ENCODE peak calls at places on chromosomes 7 and 10, in four cellular contexts. O is H9, K is H1, E is neuronal stem cell. T is an unnamed sample.

GRCh38 chr7:112630565-112630964 is 149.8 kb downstream of the LSMEM1 start:
- DNase-seq in O (no peak), K (no peak), E (no peak), T (peak; percentile 51)

GRCh38 chr7:36723951-36724664 is at the start of gene AOAH:
- DNase-seq in O (no peak), K (no peak), E (no peak), T (no peak)

GRCh38 chr10:65670087-65670486 is 1255.7 kb upstream of the LRRTM3 start:
- DNase-seq in O (no peak), K (no peak), E (no peak), T (peak; percentile 44)

GRCh38 chr10:51214207-51214896 is 140.1 kb downstream of the PRKG1 start:
- DNase-seq in O (no peak), K (no peak), E (no peak), T (no peak)

GRCh38 chr7:84149573-84149972 is 45.0 kb downstream of the SEMA3A start:
- DNase-seq in O (no peak), K (no peak), E (no peak), T (no peak)

GRCh38 chr7:129434846-129435318 is 650 bp downstream of the STRIP2 start:
- DNase-seq in O (peak; percentile 39), K (no peak), E (no peak), T (peak; percentile 32)

GRCh38 chr7:5532520-5533335 is 109.1 kb upstream of the TNRC18 start:
- DNase-seq in O (peak; percentile 72), K (no peak), E (no peak), T (no peak)

GRCh38 chr7:92621641-92622429 is 31.6 kb upstream of the FAM133B start:
- DNase-seq in O (no peak), K (no peak), E (no peak), T (peak; percentile 24)

GRCh38 chr10:119973261-119973660 is 80.7 kb downstream of the SEC23IP start:
- DNase-seq in O (no peak), K (no peak), E (no peak), T (no peak)

GRCh38 chr7:157526604-157527003 is 189.8 kb downstream of the DNAJB6 start:
- DNase-seq in O (peak; percentile 34), K (no peak), E (no peak), T (no peak)

GRCh38 chr7:50266893-50267386 is 37.6 kb upstream of the IKZF1 start:
- DNase-seq in O (no peak), K (no peak), E (no peak), T (no peak)

GRCh38 chr10:60323171-60323570 is 66.5 kb downstream of the ANK3 start:
- DNase-seq in O (no peak), K (no peak), E (no peak), T (peak; percentile 56)

GRCh38 chr10:7045891-7046599 is 364.8 kb downstream of the SFMBT2 start:
- DNase-seq in O (no peak), K (no peak), E (no peak), T (no peak)

GRCh38 chr10:70990661-70991060 is 102.3 kb upstream of the PCBD1 start:
- DNase-seq in O (no peak), K (no peak), E (no peak), T (no peak)

GRCh38 chr7:16301251-16301650 is 120.1 kb downstream of the CRPPA start:
- DNase-seq in O (no peak), K (no peak), E (no peak), T (no peak)

GRCh38 chr10:109922976-109923921 is at the start of gene XPNPEP1:
- DNase-seq in O (peak; percentile 81), K (no peak), E (peak; percentile 72), T (peak; percentile 87)

GRCh38 chr7:158774916-158775315 is 54.4 kb downstream of the ESYT2 start:
- DNase-seq in O (no peak), K (no peak), E (no peak), T (no peak)

GRCh38 chr7:95303501-95303900 is 20.8 kb downstream of the PON1 start:
- DNase-seq in O (no peak), K (no peak), E (no peak), T (no peak)

GRCh38 chr10:71087622-71088021 is 124.7 kb upstream of the UNC5B start:
- DNase-seq in O (peak; percentile 18), K (no peak), E (no peak), T (no peak)

GRCh38 chr10:114551310-114551972 is 106.6 kb downstream of the ABLIM1 start:
- DNase-seq in O (no peak), K (no peak), E (no peak), T (peak; percentile 7)

GRCh38 chr10:14486777-14487510 is 156.2 kb upstream of the FRMD4A start:
- DNase-seq in O (no peak), K (no peak), E (no peak), T (no peak)

GRCh38 chr10:75971402-75972211 is 540.2 kb downstream of the LRMDA start:
- DNase-seq in O (no peak), K (no peak), E (no peak), T (peak; percentile 86)

GRCh38 chr7:45591101-45591906 is 17.1 kb downstream of the ADCY1 start:
- DNase-seq in O (peak; percentile 23), K (no peak), E (no peak), T (no peak)

GRCh38 chr7:29270979-29271658 is 76.5 kb downstream of the CHN2 start:
- DNase-seq in O (no peak), K (no peak), E (no peak), T (peak; percentile 40)

GRCh38 chr10:100725041-100725440 is 20.3 kb upstream of the PAX2 start:
- DNase-seq in O (no peak), K (no peak), E (no peak), T (no peak)

GRCh38 chr7:1640376-1641172 is 29.5 kb upstream of the ELFN1 start:
- DNase-seq in O (no peak), K (no peak), E (no peak), T (no peak)

GRCh38 chr7:139242741-139243281 is 11.8 kb downstream of the UBN2 start:
- DNase-seq in O (no peak), K (no peak), E (no peak), T (peak; percentile 60)

GRCh38 chr7:30171753-30172447 is 37.1 kb downstream of the MTURN start:
- DNase-seq in O (no peak), K (no peak), E (no peak), T (peak; percentile 19)

GRCh38 chr10:105658696-105659095 is 1017.6 kb downstream of the SORCS3 start:
- DNase-seq in O (no peak), K (no peak), E (no peak), T (no peak)

GRCh38 chr10:30980951-30981616 is 50.6 kb downstream of the ZNF438 start:
- DNase-seq in O (no peak), K (no peak), E (no peak), T (peak; percentile 30)

GRCh38 chr10:110413903-110414562 is 83.7 kb upstream of the DUSP5 start:
- DNase-seq in O (no peak), K (no peak), E (no peak), T (no peak)

GRCh38 chr7:128859232-128860157 is 3.2 kb upstream of the ATP6V1F start:
- DNase-seq in O (no peak), K (no peak), E (no peak), T (no peak)

GRCh38 chr10:45578384-45578946 is 94.1 kb downstream of the ZFAND4 start:
- DNase-seq in O (no peak), K (no peak), E (no peak), T (no peak)
- H2BK5ac ChIP-seq in O (no peak overlapping the region), K (no peak overlapping the region), E (no peak overlapping the region), T (no peak overlapping the region)

GRCh38 chr10:32953277-32953927 is 4.6 kb downstream of the ITGB1 start:
- DNase-seq in O (no peak), K (no peak), E (no peak), T (no peak)

GRCh38 chr10:32954080-32954479 is 4.0 kb downstream of the ITGB1 start:
- DNase-seq in O (no peak), K (no peak), E (no peak), T (no peak)

GRCh38 chr10:32955299-32955772 is 2.7 kb downstream of the ITGB1 start:
- DNase-seq in O (no peak), K (no peak), E (no peak), T (no peak)

GRCh38 chr10:32955790-32956189 is 2.2 kb downstream of the ITGB1 start:
- DNase-seq in O (no peak), K (no peak), E (no peak), T (no peak)

DNA sequence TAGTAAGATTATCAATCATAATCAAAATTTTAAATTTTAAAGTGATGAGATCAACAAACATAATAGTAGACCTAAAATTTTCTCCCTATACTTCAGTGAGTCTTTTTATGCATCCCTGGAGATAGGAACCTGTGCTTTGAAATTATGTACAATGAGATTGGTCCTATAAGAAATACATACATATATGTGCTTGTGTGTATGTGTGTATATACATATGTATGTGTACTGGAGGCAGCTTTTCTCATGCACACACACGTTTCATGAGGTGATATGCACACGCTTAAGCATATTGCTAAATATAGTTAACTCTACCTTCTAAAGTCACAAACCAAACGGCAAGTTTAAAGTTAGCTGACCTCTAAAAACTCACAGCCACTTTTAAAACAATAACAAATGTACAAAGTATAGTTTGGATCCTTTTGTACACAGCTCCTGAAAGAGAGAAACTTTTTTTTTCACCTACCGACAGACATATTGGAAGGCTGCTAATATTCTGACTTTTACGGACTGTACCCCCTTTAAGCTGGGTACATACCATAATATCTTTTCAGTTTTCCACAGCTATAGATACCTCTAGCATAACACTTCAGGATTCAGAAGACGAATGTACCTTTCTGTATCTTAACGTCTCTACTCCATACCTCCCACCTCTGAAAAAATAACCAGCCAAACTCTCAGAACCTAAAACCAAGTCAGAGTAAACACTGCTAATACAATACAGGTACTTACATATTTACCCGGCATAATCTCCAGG is 3.3 kb downstream of the ITGB1 start:
- DNase-seq in O (no peak), K (no peak), E (no peak), T (no peak)
- H3K27ac ChIP-seq in O (no peak overlapping the region), K (peak overlapping the region; percentile 4), E (no peak overlapping the region), T (peak overlapping the region; percentile 87)

GRCh38 chr7:71687831-71688599 is 556.1 kb downstream of the GALNT17 start:
- DNase-seq in O (no peak), K (no peak), E (no peak), T (no peak)

GRCh38 chr7:71682181-71682580 is 550.2 kb downstream of the GALNT17 start:
- DNase-seq in O (no peak), K (no peak), E (no peak), T (no peak)

GRCh38 chr7:71683382-71683781 is 551.4 kb downstream of the GALNT17 start:
- DNase-seq in O (no peak), K (no peak), E (no peak), T (no peak)

GRCh38 chr7:71679480-71679879 is 547.5 kb downstream of the GALNT17 start:
- DNase-seq in O (no peak), K (no peak), E (no peak), T (no peak)

GRCh38 chr7:71682841-71683341 is 550.9 kb downstream of the GALNT17 start:
- DNase-seq in O (peak; percentile 69), K (peak; percentile 13), E (peak; percentile 48), T (no peak)
- H2BK5ac ChIP-seq in O (no peak overlapping the region), K (peak overlapping the region; percentile 30), E (no peak overlapping the region), T (no peak overlapping the region)

GRCh38 chr7:142637240-142637639 is 112.0 kb upstream of the PRSS1 start:
- DNase-seq in O (no peak), K (no peak), E (no peak), T (no peak)
- H3K27ac ChIP-seq in O (no peak overlapping the region), K (no peak overlapping the region), E (no peak overlapping the region), T (no peak overlapping the region)

DNA sequence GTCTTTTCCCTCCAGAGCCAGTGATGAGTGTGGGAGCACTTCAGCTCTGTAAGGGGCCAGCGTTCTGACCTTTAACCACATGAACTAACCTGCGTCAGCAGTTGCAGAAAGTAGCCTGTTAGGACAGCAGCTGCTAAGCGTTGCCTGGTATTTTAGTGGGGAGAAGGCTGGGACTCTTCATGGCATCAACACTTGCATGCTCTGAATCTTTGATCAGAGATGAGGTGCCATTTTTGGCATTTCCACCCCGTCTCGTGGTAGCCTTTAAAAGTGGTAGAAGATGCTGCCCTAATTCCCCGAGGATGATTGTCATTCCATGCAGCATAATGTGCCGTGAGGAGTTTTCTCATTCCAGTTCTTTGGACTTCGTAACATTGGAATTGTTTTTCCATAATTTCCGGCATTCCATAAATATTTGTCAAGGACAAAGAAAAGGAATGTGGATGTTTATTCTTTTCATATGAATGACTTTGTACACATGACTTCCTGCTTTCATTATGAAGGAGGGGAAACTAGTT is 92.2 kb downstream of the AVL9 start:
- DNase-seq in O (no peak), K (no peak), E (no peak), T (peak; percentile 95)
- H2BK5ac ChIP-seq in O (no peak overlapping the region), K (no peak overlapping the region), E (no peak overlapping the region), T (peak overlapping the region; percentile 94)

T was measured in mesenchymal stem cell.